ENCODE peak calls at places on chromosomes 3 and 15, in ten cellular contexts. One of them, this sample, is unnamed.

GRCh38 chr3:167859610-167860009 is 124.1 kb downstream of the SERPINI1 start:
- DNase-seq in SJSA1: no peak
- DNase-seq in mucosa of descending colon: no peak
- DNase-seq in AG09309: no peak
- DNase-seq in PC-9: no peak
- DNase-seq in CD8-positive, alpha-beta T cell: no peak
- DNase-seq in brain microvascular endothelial cell: no peak
- DNase-seq in mesenchymal stem cell: no peak
- DNase-seq in stomach: no peak
- DNase-seq in astrocyte: no peak
- DNase-seq in this sample: no peak

GRCh38 chr15:43483306-43484128 is 9.4 kb downstream of the TP53BP1 start:
- DNase-seq in SJSA1: peak
- DNase-seq in mucosa of descending colon: no peak
- DNase-seq in AG09309: no peak
- DNase-seq in PC-9: no peak
- DNase-seq in CD8-positive, alpha-beta T cell: no peak
- DNase-seq in brain microvascular endothelial cell: no peak
- DNase-seq in mesenchymal stem cell: peak
- DNase-seq in stomach: no peak
- DNase-seq in astrocyte: no peak
- DNase-seq in this sample: peak

GRCh38 chr3:15286022-15286421 is 46.4 kb downstream of the SH3BP5 start:
- DNase-seq in SJSA1: no peak
- DNase-seq in mucosa of descending colon: no peak
- DNase-seq in AG09309: no peak
- DNase-seq in PC-9: no peak
- DNase-seq in CD8-positive, alpha-beta T cell: no peak
- DNase-seq in brain microvascular endothelial cell: no peak
- DNase-seq in mesenchymal stem cell: no peak
- DNase-seq in stomach: no peak
- DNase-seq in astrocyte: no peak
- DNase-seq in this sample: no peak

GRCh38 chr15:62566248-62566647 is 401.2 kb upstream of the C2CD4B start:
- DNase-seq in SJSA1: no peak
- DNase-seq in mucosa of descending colon: no peak
- DNase-seq in AG09309: no peak
- DNase-seq in PC-9: no peak
- DNase-seq in CD8-positive, alpha-beta T cell: no peak
- DNase-seq in brain microvascular endothelial cell: no peak
- DNase-seq in mesenchymal stem cell: no peak
- DNase-seq in stomach: no peak
- DNase-seq in astrocyte: peak
- DNase-seq in this sample: no peak

GRCh38 chr3:4995500-4996053 is 16.3 kb downstream of the BHLHE40 start:
- DNase-seq in SJSA1: peak
- DNase-seq in mucosa of descending colon: no peak
- DNase-seq in AG09309: no peak
- DNase-seq in PC-9: peak
- DNase-seq in CD8-positive, alpha-beta T cell: no peak
- DNase-seq in brain microvascular endothelial cell: peak
- DNase-seq in mesenchymal stem cell: peak
- DNase-seq in stomach: no peak
- DNase-seq in astrocyte: peak
- DNase-seq in this sample: no peak

GRCh38 chr3:152688313-152688712 is 146.6 kb upstream of the P2RY1 start:
- DNase-seq in SJSA1: no peak
- DNase-seq in mucosa of descending colon: no peak
- DNase-seq in AG09309: no peak
- DNase-seq in PC-9: no peak
- DNase-seq in CD8-positive, alpha-beta T cell: no peak
- DNase-seq in brain microvascular endothelial cell: no peak
- DNase-seq in mesenchymal stem cell: peak
- DNase-seq in stomach: no peak
- DNase-seq in astrocyte: no peak
- DNase-seq in this sample: no peak

GRCh38 chr15:91853968-91854943 is 748 bp downstream of the SLCO3A1 start:
- DNase-seq in SJSA1: peak
- DNase-seq in mucosa of descending colon: peak
- DNase-seq in AG09309: no peak
- DNase-seq in PC-9: peak
- DNase-seq in CD8-positive, alpha-beta T cell: peak
- DNase-seq in brain microvascular endothelial cell: no peak
- DNase-seq in mesenchymal stem cell: no peak
- DNase-seq in stomach: peak
- DNase-seq in astrocyte: no peak
- DNase-seq in this sample: no peak

GRCh38 chr15:88479169-88479568 is 11.7 kb downstream of the MRPS11 start:
- DNase-seq in SJSA1: no peak
- DNase-seq in mucosa of descending colon: no peak
- DNase-seq in AG09309: no peak
- DNase-seq in PC-9: no peak
- DNase-seq in CD8-positive, alpha-beta T cell: no peak
- DNase-seq in brain microvascular endothelial cell: no peak
- DNase-seq in mesenchymal stem cell: peak
- DNase-seq in stomach: no peak
- DNase-seq in astrocyte: no peak
- DNase-seq in this sample: no peak

GRCh38 chr3:65951836-65952505 is 86.7 kb downstream of the MAGI1 start:
- DNase-seq in SJSA1: no peak
- DNase-seq in mucosa of descending colon: no peak
- DNase-seq in AG09309: no peak
- DNase-seq in PC-9: peak
- DNase-seq in CD8-positive, alpha-beta T cell: no peak
- DNase-seq in brain microvascular endothelial cell: peak
- DNase-seq in mesenchymal stem cell: peak
- DNase-seq in stomach: no peak
- DNase-seq in astrocyte: peak
- DNase-seq in this sample: no peak

GRCh38 chr15:34682673-34683072 is 72.1 kb downstream of the GJD2 start:
- DNase-seq in SJSA1: no peak
- DNase-seq in mucosa of descending colon: no peak
- DNase-seq in AG09309: no peak
- DNase-seq in PC-9: no peak
- DNase-seq in CD8-positive, alpha-beta T cell: no peak
- DNase-seq in brain microvascular endothelial cell: peak
- DNase-seq in mesenchymal stem cell: no peak
- DNase-seq in stomach: no peak
- DNase-seq in astrocyte: peak
- DNase-seq in this sample: no peak

GRCh38 chr15:45121020-45121419 is 6.9 kb downstream of the DUOXA2 start:
- DNase-seq in SJSA1: no peak
- DNase-seq in mucosa of descending colon: no peak
- DNase-seq in AG09309: no peak
- DNase-seq in PC-9: no peak
- DNase-seq in CD8-positive, alpha-beta T cell: no peak
- DNase-seq in brain microvascular endothelial cell: no peak
- DNase-seq in mesenchymal stem cell: no peak
- DNase-seq in stomach: no peak
- DNase-seq in astrocyte: no peak
- DNase-seq in this sample: no peak

GRCh38 chr15:41796457-41796856 is 22.2 kb downstream of the MAPKBP1 start:
- DNase-seq in SJSA1: peak
- DNase-seq in mucosa of descending colon: no peak
- DNase-seq in AG09309: peak
- DNase-seq in PC-9: no peak
- DNase-seq in CD8-positive, alpha-beta T cell: no peak
- DNase-seq in brain microvascular endothelial cell: no peak
- DNase-seq in mesenchymal stem cell: no peak
- DNase-seq in stomach: no peak
- DNase-seq in astrocyte: no peak
- DNase-seq in this sample: no peak

GRCh38 chr15:77173487-77173886 is 102.6 kb upstream of the TSPAN3 start:
- DNase-seq in SJSA1: no peak
- DNase-seq in mucosa of descending colon: no peak
- DNase-seq in AG09309: no peak
- DNase-seq in PC-9: no peak
- DNase-seq in CD8-positive, alpha-beta T cell: no peak
- DNase-seq in brain microvascular endothelial cell: no peak
- DNase-seq in mesenchymal stem cell: no peak
- DNase-seq in stomach: no peak
- DNase-seq in astrocyte: no peak
- DNase-seq in this sample: no peak

GRCh38 chr15:68301300-68301699 is 23.8 kb downstream of the FEM1B start:
- DNase-seq in SJSA1: no peak
- DNase-seq in mucosa of descending colon: no peak
- DNase-seq in AG09309: no peak
- DNase-seq in PC-9: no peak
- DNase-seq in CD8-positive, alpha-beta T cell: no peak
- DNase-seq in brain microvascular endothelial cell: no peak
- DNase-seq in mesenchymal stem cell: no peak
- DNase-seq in stomach: no peak
- DNase-seq in astrocyte: no peak
- DNase-seq in this sample: no peak

GRCh38 chr3:12603969-12604368 is 47.1 kb downstream of the MKRN2 start:
- DNase-seq in SJSA1: no peak
- DNase-seq in mucosa of descending colon: no peak
- DNase-seq in AG09309: no peak
- DNase-seq in PC-9: no peak
- DNase-seq in CD8-positive, alpha-beta T cell: no peak
- DNase-seq in brain microvascular endothelial cell: no peak
- DNase-seq in mesenchymal stem cell: no peak
- DNase-seq in stomach: no peak
- DNase-seq in astrocyte: no peak
- DNase-seq in this sample: no peak
- H3K4me3 ChIP-seq in SJSA1: no peak
- H3K4me3 ChIP-seq in mucosa of descending colon: no peak
- H3K4me3 ChIP-seq in AG09309: no peak
- H3K4me3 ChIP-seq in PC-9: no peak
- H3K4me3 ChIP-seq in CD8-positive, alpha-beta T cell: no peak
- H3K4me3 ChIP-seq in brain microvascular endothelial cell: no peak
- H3K4me3 ChIP-seq in mesenchymal stem cell: no peak
- H3K4me3 ChIP-seq in stomach: no peak
- H3K4me3 ChIP-seq in astrocyte: no peak
- H3K4me3 ChIP-seq in this sample: no peak

DNA sequence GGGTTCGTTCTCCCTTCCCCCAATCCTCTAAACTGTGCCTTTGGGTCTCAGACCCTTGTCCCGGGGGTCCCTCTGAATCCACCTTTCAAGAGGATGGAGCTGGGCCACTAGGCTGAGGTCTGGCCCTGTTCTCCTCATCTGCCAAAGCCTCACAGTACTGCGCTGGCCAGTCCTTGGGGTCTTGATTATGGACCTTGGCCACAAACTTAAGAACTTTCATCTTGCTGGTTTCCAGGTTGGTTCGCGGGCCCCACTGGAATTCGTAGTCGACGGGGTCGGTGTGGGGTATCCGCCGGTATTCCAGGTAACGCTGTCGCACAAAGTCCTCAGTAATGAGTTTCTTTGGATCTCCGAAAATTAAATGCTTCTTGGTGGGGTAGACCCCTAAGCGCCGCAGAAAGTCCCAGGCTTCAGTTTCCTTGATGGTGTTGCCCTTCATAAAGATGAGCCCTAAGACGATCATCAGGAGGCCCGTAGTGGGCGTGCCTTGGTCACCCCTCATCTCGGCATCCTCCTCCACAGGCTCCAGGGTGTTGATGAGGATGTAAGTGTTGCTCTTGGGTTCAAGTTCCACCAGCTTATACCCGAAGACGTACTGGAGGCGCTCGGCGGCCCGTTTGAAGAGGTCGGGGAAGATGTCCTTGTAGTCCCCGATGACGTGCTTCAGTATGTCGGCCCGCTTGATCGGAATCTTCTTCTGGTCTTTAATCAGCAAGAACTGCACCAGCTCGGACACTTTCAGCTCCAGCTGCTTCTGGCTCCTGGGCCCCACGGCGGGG is 727 bp downstream of the NSMCE3 start:
- DNase-seq in SJSA1: peak
- DNase-seq in mucosa of descending colon: no peak
- DNase-seq in AG09309: no peak
- DNase-seq in PC-9: no peak
- DNase-seq in CD8-positive, alpha-beta T cell: peak
- DNase-seq in brain microvascular endothelial cell: peak
- DNase-seq in mesenchymal stem cell: peak
- DNase-seq in stomach: no peak
- DNase-seq in astrocyte: peak
- DNase-seq in this sample: no peak
- H3K4me3 ChIP-seq in SJSA1: peak
- H3K4me3 ChIP-seq in mucosa of descending colon: peak
- H3K4me3 ChIP-seq in AG09309: peak
- H3K4me3 ChIP-seq in PC-9: peak
- H3K4me3 ChIP-seq in CD8-positive, alpha-beta T cell: peak
- H3K4me3 ChIP-seq in brain microvascular endothelial cell: peak
- H3K4me3 ChIP-seq in mesenchymal stem cell: peak
- H3K4me3 ChIP-seq in stomach: peak
- H3K4me3 ChIP-seq in astrocyte: peak
- H3K4me3 ChIP-seq in this sample: peak

GRCh38 chr3:184811663-184811998 is 335 bp upstream of the VPS8 start:
- DNase-seq in SJSA1: no peak
- DNase-seq in mucosa of descending colon: no peak
- DNase-seq in AG09309: no peak
- DNase-seq in PC-9: no peak
- DNase-seq in CD8-positive, alpha-beta T cell: no peak
- DNase-seq in brain microvascular endothelial cell: no peak
- DNase-seq in mesenchymal stem cell: no peak
- DNase-seq in stomach: no peak
- DNase-seq in astrocyte: no peak
- DNase-seq in this sample: no peak
- H3K4me3 ChIP-seq in SJSA1: peak
- H3K4me3 ChIP-seq in mucosa of descending colon: no peak
- H3K4me3 ChIP-seq in AG09309: peak
- H3K4me3 ChIP-seq in PC-9: peak
- H3K4me3 ChIP-seq in CD8-positive, alpha-beta T cell: peak
- H3K4me3 ChIP-seq in brain microvascular endothelial cell: peak
- H3K4me3 ChIP-seq in mesenchymal stem cell: peak
- H3K4me3 ChIP-seq in stomach: peak
- H3K4me3 ChIP-seq in astrocyte: peak
- H3K4me3 ChIP-seq in this sample: peak

DNA sequence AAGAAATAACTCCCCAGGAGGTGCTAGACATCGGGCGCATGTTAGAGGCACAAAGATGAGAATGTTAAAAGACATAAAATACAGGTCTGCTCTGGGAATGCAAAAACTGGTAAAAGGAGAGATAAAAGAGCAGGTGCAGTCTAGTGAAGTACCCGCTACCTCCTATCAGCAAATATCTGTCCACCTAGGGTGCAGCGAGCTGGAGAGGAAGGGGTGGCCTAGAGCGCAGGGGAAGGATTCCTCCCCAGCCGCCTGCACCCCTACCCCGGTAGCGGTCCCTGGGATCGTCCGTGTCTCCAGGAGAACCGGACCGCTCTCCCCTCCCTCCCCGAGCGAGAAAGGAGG is 230 bp upstream of the ZNF662 start:
- DNase-seq in SJSA1: no peak
- DNase-seq in mucosa of descending colon: no peak
- DNase-seq in AG09309: no peak
- DNase-seq in PC-9: no peak
- DNase-seq in CD8-positive, alpha-beta T cell: no peak
- DNase-seq in brain microvascular endothelial cell: no peak
- DNase-seq in mesenchymal stem cell: no peak
- DNase-seq in stomach: no peak
- DNase-seq in astrocyte: no peak
- DNase-seq in this sample: no peak
- H3K4me3 ChIP-seq in SJSA1: no peak
- H3K4me3 ChIP-seq in mucosa of descending colon: peak
- H3K4me3 ChIP-seq in AG09309: peak
- H3K4me3 ChIP-seq in PC-9: peak
- H3K4me3 ChIP-seq in CD8-positive, alpha-beta T cell: peak
- H3K4me3 ChIP-seq in brain microvascular endothelial cell: peak
- H3K4me3 ChIP-seq in mesenchymal stem cell: peak
- H3K4me3 ChIP-seq in stomach: peak
- H3K4me3 ChIP-seq in astrocyte: peak
- H3K4me3 ChIP-seq in this sample: no peak

GRCh38 chr15:98873441-98874218 is 134.0 kb downstream of the PGPEP1L start:
- DNase-seq in SJSA1: peak
- DNase-seq in mucosa of descending colon: no peak
- DNase-seq in AG09309: peak
- DNase-seq in PC-9: peak
- DNase-seq in CD8-positive, alpha-beta T cell: no peak
- DNase-seq in brain microvascular endothelial cell: peak
- DNase-seq in mesenchymal stem cell: peak
- DNase-seq in stomach: no peak
- DNase-seq in astrocyte: peak
- DNase-seq in this sample: no peak
- H3K4me3 ChIP-seq in SJSA1: peak
- H3K4me3 ChIP-seq in mucosa of descending colon: no peak
- H3K4me3 ChIP-seq in AG09309: peak
- H3K4me3 ChIP-seq in PC-9: peak
- H3K4me3 ChIP-seq in CD8-positive, alpha-beta T cell: no peak
- H3K4me3 ChIP-seq in brain microvascular endothelial cell: peak
- H3K4me3 ChIP-seq in mesenchymal stem cell: peak
- H3K4me3 ChIP-seq in stomach: no peak
- H3K4me3 ChIP-seq in astrocyte: peak
- H3K4me3 ChIP-seq in this sample: no peak